ENCODE peak calls at places on chromosome 15, in eight cellular contexts. S, R, A, N, Z, U, K and H are unnamed samples.
A peak's percentile ranks its signal among the peaks of the same experiment; 100 is the strongest.

GRCh38 chr15:59567369-59567768 is 44.2 kb upstream of the GCNT3 start:
- DNase-seq in S (no peak), R (no peak), A (no peak), N (peak; percentile 72), Z (no peak), U (no peak), K (no peak), H (peak; percentile 52)

GRCh38 chr15:58923284-58923683 is 10.2 kb downstream of the SLTM start:
- DNase-seq in S (no peak), R (no peak), A (no peak), N (no peak), Z (no peak), U (no peak), K (no peak), H (no peak)

GRCh38 chr15:52760562-52760961 is 29.6 kb downstream of the ONECUT1 start:
- DNase-seq in S (no peak), R (no peak), A (no peak), N (no peak), Z (no peak), U (no peak), K (no peak), H (no peak)

GRCh38 chr15:35880896-35881295 is 334.9 kb upstream of the DPH6 start:
- DNase-seq in S (no peak), R (no peak), A (no peak), N (no peak), Z (no peak), U (no peak), K (no peak), H (no peak)

GRCh38 chr15:100114100-100114499 is 227.7 kb downstream of the ADAMTS17 start:
- DNase-seq in S (no peak), R (peak; percentile 95), A (peak; percentile 97), N (no peak), Z (no peak), U (peak; percentile 71), K (no peak), H (peak; percentile 97)

GRCh38 chr15:45157056-45157455 is 27.3 kb downstream of the DUOX1 start:
- DNase-seq in S (no peak), R (peak; percentile 22), A (peak; percentile 89), N (no peak), Z (no peak), U (no peak), K (no peak), H (peak; percentile 81)

GRCh38 chr15:60970246-60971170 is 258.6 kb downstream of the RORA start:
- DNase-seq in S (no peak), R (peak; percentile 39), A (peak; percentile 36), N (no peak), Z (no peak), U (no peak), K (no peak), H (no peak)

GRCh38 chr15:52491460-52491859 is 37.2 kb downstream of the MYO5A start:
- DNase-seq in S (no peak), R (no peak), A (no peak), N (no peak), Z (no peak), U (no peak), K (no peak), H (peak; percentile 12)

GRCh38 chr15:77966540-77967290 is 110.8 kb downstream of the TBC1D2B start:
- DNase-seq in S (peak; percentile 70), R (peak; percentile 75), A (peak; percentile 23), N (peak; percentile 65), Z (peak; percentile 46), U (no peak), K (peak; percentile 75), H (peak; percentile 66)

GRCh38 chr15:25804451-25804850 is 58.7 kb downstream of the ATP10A start:
- DNase-seq in S (no peak), R (no peak), A (no peak), N (no peak), Z (no peak), U (no peak), K (no peak), H (no peak)

GRCh38 chr15:98946301-98947255 is 61.0 kb downstream of the PGPEP1L start:
- DNase-seq in S (no peak), R (no peak), A (no peak), N (no peak), Z (no peak), U (peak; percentile 65), K (no peak), H (no peak)

GRCh38 chr15:66725468-66725785 is 23.4 kb downstream of the SMAD6 start:
- DNase-seq in S (no peak), R (no peak), A (no peak), N (no peak), Z (no peak), U (no peak), K (no peak), H (no peak)

GRCh38 chr15:89824607-89824867 is 9.9 kb upstream of the ANPEP start:
- DNase-seq in S (no peak), R (no peak), A (no peak), N (no peak), Z (no peak), U (no peak), K (no peak), H (no peak)

GRCh38 chr15:64130159-64130558 is 21.4 kb upstream of the SNX22 start:
- DNase-seq in S (no peak), R (no peak), A (no peak), N (no peak), Z (no peak), U (no peak), K (no peak), H (no peak)

GRCh38 chr15:50813089-50813488 is 47.6 kb upstream of the SPPL2A start:
- DNase-seq in S (no peak), R (no peak), A (no peak), N (no peak), Z (no peak), U (no peak), K (no peak), H (no peak)

GRCh38 chr15:67066041-67067021 is 929 bp downstream of the SMAD3 start:
- DNase-seq in S (peak; percentile 68), R (no peak), A (no peak), N (no peak), Z (no peak), U (peak; percentile 28), K (no peak), H (peak; percentile 40)

GRCh38 chr15:39920510-39921273 is 626 bp upstream of the GPR176 start:
- DNase-seq in S (peak; percentile 85), R (peak; percentile 76), A (peak; percentile 69), N (peak; percentile 66), Z (peak; percentile 66), U (peak; percentile 79), K (peak; percentile 90), H (peak; percentile 85)

GRCh38 chr15:82680200-82681102 is 29.2 kb downstream of the AP3B2 start:
- DNase-seq in S (peak; percentile 90), R (no peak), A (no peak), N (peak; percentile 69), Z (no peak), U (no peak), K (no peak), H (no peak)

GRCh38 chr15:99466701-99467337 is 99.0 kb upstream of the MEF2A start:
- DNase-seq in S (no peak), R (peak; percentile 86), A (peak; percentile 61), N (no peak), Z (no peak), U (no peak), K (no peak), H (peak; percentile 79)

DNA sequence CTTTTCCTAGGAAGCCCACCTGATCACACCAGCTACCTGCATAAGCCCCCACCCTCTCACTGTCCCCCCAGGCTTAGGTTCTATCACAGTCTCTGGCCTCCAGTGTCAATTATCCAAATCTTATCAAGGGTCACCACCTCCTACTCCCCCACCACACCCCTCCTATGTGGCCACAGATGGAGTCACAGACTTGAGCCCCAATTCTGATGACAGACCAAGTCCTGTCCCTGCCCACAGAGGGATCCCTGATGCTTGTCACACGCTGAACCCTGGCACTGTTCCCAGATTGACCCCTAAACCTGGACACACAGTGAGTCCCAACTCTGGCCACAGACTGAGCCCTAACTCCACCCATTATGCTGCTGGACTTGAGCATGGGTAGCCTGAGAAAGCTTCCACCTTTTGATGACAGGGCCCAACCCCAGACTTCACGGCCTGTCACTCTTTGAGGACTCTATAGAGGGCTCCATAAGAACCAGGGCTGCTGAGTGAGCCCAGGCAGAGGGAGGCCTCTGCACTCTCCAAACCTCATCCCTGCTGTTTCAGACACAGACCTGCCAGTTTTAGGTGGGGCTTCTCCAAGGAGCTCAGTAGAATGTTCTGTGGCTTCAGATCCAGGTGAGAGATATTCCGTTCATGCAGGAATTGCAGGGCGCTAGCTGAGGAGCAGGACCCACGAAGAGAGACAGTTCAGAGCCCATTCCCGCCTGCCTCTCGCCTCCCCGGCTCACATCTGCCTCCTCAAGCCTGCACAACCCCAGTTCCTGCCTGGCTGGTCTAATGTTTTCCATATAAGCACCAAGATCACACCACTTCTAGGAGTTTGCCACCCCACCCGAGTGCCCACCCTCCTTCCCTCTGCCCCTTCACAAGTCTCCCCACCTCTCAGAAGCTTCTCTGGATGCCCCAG is 1.9 kb downstream of the ULK3 start:
- DNase-seq in S (no peak), R (no peak), A (no peak), N (no peak), Z (no peak), U (no peak), K (no peak), H (no peak)
- H3K4me3 ChIP-seq in S (no peak overlapping the region), R (no peak overlapping the region), A (no peak overlapping the region), N (no peak overlapping the region), Z (no peak overlapping the region), U (no peak overlapping the region), K (peak overlapping the region; percentile 97), H (no peak overlapping the region)

DNA sequence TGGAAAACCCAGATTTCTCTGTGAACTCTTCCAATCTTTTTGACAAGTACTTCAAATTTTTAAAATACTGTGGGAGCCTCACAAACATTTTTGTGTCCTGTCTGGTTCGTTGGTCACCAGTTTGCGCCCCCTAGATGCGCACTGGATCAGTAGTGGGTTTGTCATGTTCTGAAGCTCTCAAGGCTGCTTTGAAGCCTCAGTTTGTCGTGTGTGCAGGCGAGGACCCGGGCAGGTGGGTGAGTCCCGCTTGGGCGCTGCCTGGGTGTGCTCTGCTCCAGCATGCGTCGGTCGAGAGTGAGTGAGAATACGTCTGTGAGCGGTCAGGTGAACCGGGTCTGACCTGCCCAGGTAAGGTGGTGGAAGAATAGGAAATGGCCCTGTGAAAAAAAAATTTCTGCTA is 17.3 kb upstream of the AEN start:
- DNase-seq in S (no peak), R (no peak), A (no peak), N (no peak), Z (no peak), U (no peak), K (no peak), H (no peak)
- TF ChIP-seq CTCF in S (no peak), R (no peak), A (no peak), N (no peak), Z (no peak), U (no peak), K (no peak), H (no peak)

GRCh38 chr15:26971303-26972018 is 480 bp downstream of the GABRG3 start:
- DNase-seq in S (no peak), R (no peak), A (no peak), N (no peak), Z (no peak), U (no peak), K (peak; percentile 52), H (no peak)
- H3K4me3 ChIP-seq in S (no peak overlapping the region), R (no peak overlapping the region), A (peak overlapping the region; percentile 33), N (peak overlapping the region; percentile 72), Z (no peak overlapping the region), U (peak overlapping the region; percentile 40), K (peak overlapping the region; percentile 62), H (no peak overlapping the region)

GRCh38 chr15:34436956-34437442 is 609 bp downstream of the GOLGA8A start:
- DNase-seq in S (peak; percentile 65), R (peak; percentile 17), A (peak; percentile 24), N (no peak), Z (no peak), U (peak; percentile 33), K (peak; percentile 46), H (peak; percentile 31)
- TF ChIP-seq CTCF in S (no peak), R (no peak), A (no peak), N (no peak), Z (no peak), U (peak; percentile 19), K (no peak), H (no peak)